ENCODE peak calls at places on chromosomes 1 and 21, in five cellular contexts. M is upper lobe of left lung, K is stomach, S is prostate gland, C is sigmoid colon. I is an unnamed sample.

GRCh38 chr1:16231331-16232315 is 5.4 kb downstream of the CPLANE2 start:
- DNase-seq in M (peak; percentile 81), K (no peak), S (no peak), C (no peak), I (peak; percentile 59)

GRCh38 chr1:208201241-208201640 is 42.9 kb downstream of the PLXNA2 start:
- DNase-seq in M (no peak), K (peak; percentile 71), S (no peak), C (no peak), I (no peak)

GRCh38 chr1:14334336-14335176 is 263.9 kb upstream of the KAZN start:
- DNase-seq in M (no peak), K (no peak), S (no peak), C (no peak), I (no peak)

GRCh38 chr1:168865850-168866620 is 137.0 kb upstream of the DPT start:
- DNase-seq in M (no peak), K (no peak), S (no peak), C (no peak), I (no peak)

GRCh38 chr1:72109916-72110315 is 172.4 kb downstream of the NEGR1 start:
- DNase-seq in M (no peak), K (no peak), S (no peak), C (no peak), I (no peak)

GRCh38 chr1:114352797-114353196 is 158.2 kb downstream of the TRIM33 start:
- DNase-seq in M (peak; percentile 45), K (no peak), S (no peak), C (no peak), I (no peak)

GRCh38 chr1:7519181-7519860 is 251.8 kb upstream of the VAMP3 start:
- DNase-seq in M (no peak), K (no peak), S (no peak), C (no peak), I (peak; percentile 35)

GRCh38 chr1:169160845-169161511 is 54.5 kb downstream of the ATP1B1 start:
- DNase-seq in M (no peak), K (no peak), S (no peak), C (peak; percentile 78), I (no peak)

GRCh38 chr1:33385251-33385650 is 45.6 kb downstream of the PHC2 start:
- DNase-seq in M (no peak), K (no peak), S (no peak), C (no peak), I (no peak)

GRCh38 chr1:169890761-169891538 is 2.7 kb downstream of the SCYL3 start:
- DNase-seq in M (no peak), K (peak; percentile 43), S (peak; percentile 88), C (no peak), I (no peak)

GRCh38 chr1:173757666-173758065 is 42.9 kb downstream of the KLHL20 start:
- DNase-seq in M (no peak), K (no peak), S (no peak), C (no peak), I (no peak)

GRCh38 chr1:240027059-240027462 is 64.6 kb upstream of the FMN2 start:
- DNase-seq in M (no peak), K (no peak), S (no peak), C (no peak), I (no peak)

GRCh38 chr1:114588196-114588689 is 6.8 kb upstream of the BCAS2 start:
- DNase-seq in M (no peak), K (no peak), S (no peak), C (no peak), I (no peak)

GRCh38 chr1:155085504-155086181 is 7.0 kb downstream of the EFNA3 start:
- DNase-seq in M (no peak), K (peak; percentile 75), S (peak; percentile 64), C (peak; percentile 85), I (peak; percentile 92)

GRCh38 chr1:204343850-204344249 is 15.9 kb downstream of the PLEKHA6 start:
- DNase-seq in M (no peak), K (no peak), S (no peak), C (no peak), I (no peak)

GRCh38 chr21:35083246-35083645 is 34.1 kb upstream of the RUNX1 start:
- DNase-seq in M (no peak), K (no peak), S (no peak), C (no peak), I (no peak)

GRCh38 chr21:42235593-42235992 is 16.7 kb downstream of the ABCG1 start:
- DNase-seq in M (no peak), K (no peak), S (no peak), C (no peak), I (peak; percentile 69)

GRCh38 chr1:153531638-153532037 is 4.2 kb downstream of the S100A6 start:
- DNase-seq in M (no peak), K (no peak), S (no peak), C (peak; percentile 22), I (peak; percentile 11)

GRCh38 chr1:153526132-153526543 is 9.7 kb downstream of the S100A6 start:
- DNase-seq in M (no peak), K (no peak), S (peak; percentile 78), C (peak; percentile 40), I (peak; percentile 42)

GRCh38 chr1:153532161-153532560 is 3.6 kb downstream of the S100A6 start:
- DNase-seq in M (no peak), K (no peak), S (no peak), C (peak; percentile 41), I (no peak)

GRCh38 chr1:153525088-153525713 is 10.6 kb downstream of the S100A6 start:
- DNase-seq in M (no peak), K (no peak), S (no peak), C (peak; percentile 85), I (peak; percentile 29)

GRCh38 chr1:153527023-153527724 is 8.6 kb downstream of the S100A6 start:
- DNase-seq in M (no peak), K (no peak), S (no peak), C (no peak), I (peak; percentile 12)
- TF ChIP-seq POLR2AphosphoS5 in M (no peak), K (no peak), S (no peak), C (no peak), I (no peak)

DNA sequence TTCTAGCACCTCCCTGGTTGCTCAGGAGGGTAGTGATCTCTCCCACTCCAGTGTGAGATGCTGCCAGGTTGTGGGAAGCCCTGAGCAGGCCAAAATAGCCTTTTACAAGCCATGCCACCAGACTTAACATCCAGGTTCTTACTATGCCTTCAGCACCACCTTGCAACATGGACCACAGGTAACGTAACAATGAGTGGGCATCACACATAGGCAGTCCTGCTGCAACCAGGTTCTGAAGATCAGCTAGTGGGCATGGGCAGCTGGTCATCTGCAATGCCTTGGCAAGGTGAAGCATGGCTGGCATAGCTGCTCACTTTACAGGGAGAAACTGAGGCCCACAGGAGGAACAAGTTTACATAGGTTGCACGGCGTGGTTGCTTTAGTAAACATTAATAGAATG is 40.7 kb downstream of the DHCR24 start:
- DNase-seq in M (no peak), K (no peak), S (no peak), C (no peak), I (no peak)
- TF ChIP-seq POLR2AphosphoS5 in M (no peak), K (no peak), S (no peak), C (no peak), I (no peak)

DNA sequence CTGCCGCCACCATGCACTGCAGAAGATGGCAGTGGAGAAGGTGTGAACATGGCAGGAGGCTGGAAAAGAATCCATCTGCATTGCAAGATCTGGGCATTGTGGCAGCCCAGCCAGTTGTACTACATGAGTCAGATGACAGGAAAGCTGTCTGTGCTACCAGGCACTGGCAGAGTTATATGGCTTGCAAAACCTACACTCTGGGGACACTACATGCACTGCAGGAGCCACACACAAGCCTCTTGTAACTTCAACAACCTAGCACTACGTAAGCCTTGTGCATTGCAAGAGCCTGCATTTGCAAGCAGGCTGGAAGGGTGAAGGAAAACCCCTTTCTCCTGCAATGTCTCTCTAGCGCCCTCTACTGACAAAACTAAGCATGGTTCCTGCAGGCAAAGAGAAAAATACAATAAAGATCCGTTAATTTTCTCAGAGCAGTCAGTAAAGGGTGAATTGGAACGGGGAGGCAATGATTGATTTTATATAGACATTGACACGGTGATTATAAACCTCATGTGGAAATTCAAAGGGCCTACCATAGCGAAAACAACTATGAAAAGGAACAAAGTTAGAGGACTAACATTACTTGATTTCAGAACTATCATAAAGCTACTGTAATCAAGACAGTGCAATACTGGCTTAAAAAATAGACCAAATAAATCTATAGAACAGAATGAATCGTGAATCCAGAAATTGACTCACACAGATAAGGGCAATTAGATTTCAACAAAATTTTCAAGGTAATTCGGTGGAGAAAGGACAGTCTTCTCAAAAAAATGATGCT is 26.2 kb upstream of the DYNLT5 start:
- DNase-seq in M (no peak), K (peak; percentile 28), S (peak; percentile 37), C (no peak), I (peak; percentile 59)
- TF ChIP-seq POLR2AphosphoS5 in M (no peak), K (no peak), S (peak; percentile 16), C (no peak), I (no peak)

DNA sequence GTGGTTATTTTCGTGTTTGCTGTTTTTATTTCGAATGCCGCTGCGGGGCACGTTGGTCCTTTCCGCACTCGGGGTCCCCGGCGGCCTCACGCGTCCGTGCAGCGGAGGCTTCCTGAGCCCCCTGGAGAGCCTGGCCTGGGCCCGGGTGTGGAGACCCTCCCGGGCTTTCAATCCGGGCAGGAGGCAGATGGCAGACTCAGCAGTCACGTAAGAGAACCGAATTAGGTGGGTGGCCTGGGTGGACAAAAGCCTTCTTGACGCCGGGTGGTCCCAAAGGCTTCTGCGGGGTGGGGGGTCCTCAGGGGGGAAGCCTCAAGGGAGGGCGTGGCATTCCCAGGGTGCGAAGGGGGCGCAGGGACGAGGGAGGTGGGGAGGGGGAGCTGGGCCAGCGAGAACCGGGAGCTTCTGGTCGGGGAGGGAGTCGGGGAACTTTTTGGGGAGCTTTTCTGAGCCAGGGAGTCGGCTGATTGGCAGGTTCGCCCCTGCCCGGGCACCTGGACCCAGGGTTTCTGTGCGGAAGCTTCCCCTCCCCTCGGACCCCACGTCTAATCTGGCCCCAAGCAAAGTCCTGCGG is 1.2 kb upstream of the HES4 start:
- DNase-seq in M (no peak), K (no peak), S (no peak), C (peak; percentile 73), I (peak; percentile 74)
- TF ChIP-seq POLR2AphosphoS5 in M (no peak), K (no peak), S (no peak), C (no peak), I (no peak)

GRCh38 chr1:209368864-209369598 is 214.5 kb upstream of the CAMK1G start:
- DNase-seq in M (no peak), K (no peak), S (peak; percentile 74), C (peak; percentile 72), I (no peak)
- TF ChIP-seq POLR2AphosphoS5 in M (no peak), K (no peak), S (peak; percentile 74), C (peak; percentile 21), I (no peak)

GRCh38 chr1:26477446-26478152 is 5.4 kb downstream of the HMGN2 start:
- DNase-seq in M (no peak), K (no peak), S (no peak), C (peak; percentile 36), I (no peak)
- TF ChIP-seq POLR2AphosphoS5 in M (no peak), K (no peak), S (no peak), C (no peak), I (no peak)

GRCh38 chr1:59703226-59703917 is 111.4 kb upstream of the HOOK1 start:
- DNase-seq in M (no peak), K (no peak), S (no peak), C (no peak), I (no peak)
- TF ChIP-seq POLR2AphosphoS5 in M (no peak), K (no peak), S (peak; percentile 16), C (peak; percentile 69), I (no peak)

GRCh38 chr1:94974824-94975223 is 47.9 kb upstream of the CNN3 start:
- DNase-seq in M (no peak), K (no peak), S (no peak), C (no peak), I (no peak)
- TF ChIP-seq POLR2AphosphoS5 in M (no peak), K (no peak), S (no peak), C (no peak), I (no peak)

I was measured in spleen.